ENCODE peak calls at places on chromosomes 6 and 20, in ten cellular contexts. One of them, this sample, is unnamed.

GRCh38 chr20:47741669-47742345 is 43.5 kb downstream of the SULF2 start:
- DNase-seq in SK-N-MC: no peak
- DNase-seq in AG09309: no peak
- DNase-seq in kidney glomerular epithelial cell: no peak
- DNase-seq in fibroblast of pulmonary artery: no peak
- DNase-seq in NCI-H1092 treated with DMSO at 0.1 percent for 48 hours: peak; percentile 4
- DNase-seq in midbrain: no peak
- DNase-seq in psoas muscle: no peak
- DNase-seq in cortex of kidney: no peak
- DNase-seq in GOT3: no peak
- DNase-seq in this sample: no peak

GRCh38 chr20:6134592-6134991 is 11.8 kb upstream of the FERMT1 start:
- DNase-seq in SK-N-MC: no peak
- DNase-seq in AG09309: no peak
- DNase-seq in kidney glomerular epithelial cell: no peak
- DNase-seq in fibroblast of pulmonary artery: no peak
- DNase-seq in NCI-H1092 treated with DMSO at 0.1 percent for 48 hours: no peak
- DNase-seq in midbrain: no peak
- DNase-seq in psoas muscle: no peak
- DNase-seq in cortex of kidney: no peak
- DNase-seq in GOT3: no peak
- DNase-seq in this sample: no peak

GRCh38 chr20:341682-342081 is 5.2 kb upstream of the NRSN2 start:
- DNase-seq in SK-N-MC: no peak
- DNase-seq in AG09309: no peak
- DNase-seq in kidney glomerular epithelial cell: peak; percentile 47
- DNase-seq in fibroblast of pulmonary artery: peak; percentile 86
- DNase-seq in NCI-H1092 treated with DMSO at 0.1 percent for 48 hours: no peak
- DNase-seq in midbrain: no peak
- DNase-seq in psoas muscle: no peak
- DNase-seq in cortex of kidney: no peak
- DNase-seq in GOT3: no peak
- DNase-seq in this sample: no peak

GRCh38 chr6:105320766-105321165 is 82.1 kb downstream of the PREP start:
- DNase-seq in SK-N-MC: no peak
- DNase-seq in AG09309: no peak
- DNase-seq in kidney glomerular epithelial cell: no peak
- DNase-seq in fibroblast of pulmonary artery: no peak
- DNase-seq in NCI-H1092 treated with DMSO at 0.1 percent for 48 hours: peak; percentile 84
- DNase-seq in midbrain: no peak
- DNase-seq in psoas muscle: no peak
- DNase-seq in cortex of kidney: no peak
- DNase-seq in GOT3: no peak
- DNase-seq in this sample: no peak

GRCh38 chr20:58890073-58890453 is 37.5 kb downstream of the GNAS start:
- DNase-seq in SK-N-MC: no peak
- DNase-seq in AG09309: no peak
- DNase-seq in kidney glomerular epithelial cell: no peak
- DNase-seq in fibroblast of pulmonary artery: no peak
- DNase-seq in NCI-H1092 treated with DMSO at 0.1 percent for 48 hours: no peak
- DNase-seq in midbrain: no peak
- DNase-seq in psoas muscle: no peak
- DNase-seq in cortex of kidney: no peak
- DNase-seq in GOT3: no peak
- DNase-seq in this sample: no peak

GRCh38 chr6:7124114-7124513 is 16.4 kb downstream of the RREB1 start:
- DNase-seq in SK-N-MC: no peak
- DNase-seq in AG09309: no peak
- DNase-seq in kidney glomerular epithelial cell: no peak
- DNase-seq in fibroblast of pulmonary artery: no peak
- DNase-seq in NCI-H1092 treated with DMSO at 0.1 percent for 48 hours: no peak
- DNase-seq in midbrain: no peak
- DNase-seq in psoas muscle: no peak
- DNase-seq in cortex of kidney: no peak
- DNase-seq in GOT3: no peak
- DNase-seq in this sample: no peak

GRCh38 chr20:25042531-25043498 is 15.1 kb downstream of the ACSS1 start:
- DNase-seq in SK-N-MC: no peak
- DNase-seq in AG09309: no peak
- DNase-seq in kidney glomerular epithelial cell: no peak
- DNase-seq in fibroblast of pulmonary artery: no peak
- DNase-seq in NCI-H1092 treated with DMSO at 0.1 percent for 48 hours: no peak
- DNase-seq in midbrain: peak; percentile 27
- DNase-seq in psoas muscle: peak; percentile 77
- DNase-seq in cortex of kidney: no peak
- DNase-seq in GOT3: no peak
- DNase-seq in this sample: no peak

GRCh38 chr6:169158182-169158573 is 95.5 kb downstream of the THBS2 start:
- DNase-seq in SK-N-MC: no peak
- DNase-seq in AG09309: no peak
- DNase-seq in kidney glomerular epithelial cell: no peak
- DNase-seq in fibroblast of pulmonary artery: peak; percentile 93
- DNase-seq in NCI-H1092 treated with DMSO at 0.1 percent for 48 hours: peak; percentile 60
- DNase-seq in midbrain: no peak
- DNase-seq in psoas muscle: peak; percentile 55
- DNase-seq in cortex of kidney: no peak
- DNase-seq in GOT3: no peak
- DNase-seq in this sample: peak; percentile 75

GRCh38 chr20:24633521-24633920 is 164.1 kb downstream of the SYNDIG1 start:
- DNase-seq in SK-N-MC: no peak
- DNase-seq in AG09309: no peak
- DNase-seq in kidney glomerular epithelial cell: no peak
- DNase-seq in fibroblast of pulmonary artery: no peak
- DNase-seq in NCI-H1092 treated with DMSO at 0.1 percent for 48 hours: no peak
- DNase-seq in midbrain: no peak
- DNase-seq in psoas muscle: no peak
- DNase-seq in cortex of kidney: no peak
- DNase-seq in GOT3: no peak
- DNase-seq in this sample: no peak

GRCh38 chr6:14047151-14047740 is 70.3 kb upstream of the CD83 start:
- DNase-seq in SK-N-MC: no peak
- DNase-seq in AG09309: no peak
- DNase-seq in kidney glomerular epithelial cell: no peak
- DNase-seq in fibroblast of pulmonary artery: no peak
- DNase-seq in NCI-H1092 treated with DMSO at 0.1 percent for 48 hours: no peak
- DNase-seq in midbrain: no peak
- DNase-seq in psoas muscle: no peak
- DNase-seq in cortex of kidney: no peak
- DNase-seq in GOT3: no peak
- DNase-seq in this sample: no peak

This sample was measured in skeletal muscle cell.